ENCODE peak calls at places on chromosome 18, in four cellular contexts. D, I, J and T are unnamed samples.
A peak's percentile ranks its signal among the peaks of the same experiment; 100 is the strongest.

GRCh38 chr18:13548944-13549878 is 177.1 kb downstream of the FAM210A start:
- DNase-seq in D (no peak), I (no peak), J (no peak), T (no peak)

GRCh38 chr18:57542126-57542525 is 44.4 kb downstream of the FECH start:
- DNase-seq in D (no peak), I (no peak), J (peak; percentile 86), T (peak; percentile 63)

GRCh38 chr18:43572165-43572564 is 294.9 kb upstream of the SYT4 start:
- DNase-seq in D (no peak), I (no peak), J (no peak), T (no peak)

GRCh38 chr18:59660976-59661743 is 36.1 kb downstream of the CCBE1 start:
- DNase-seq in D (no peak), I (no peak), J (peak; percentile 69), T (peak; percentile 72)

GRCh38 chr18:72700961-72701710 is 157.0 kb upstream of the CBLN2 start:
- DNase-seq in D (no peak), I (no peak), J (peak; percentile 14), T (no peak)

GRCh38 chr18:6546229-6546628 is 131.5 kb upstream of the L3MBTL4 start:
- DNase-seq in D (no peak), I (no peak), J (no peak), T (no peak)

GRCh38 chr18:44514106-44514505 is 166.6 kb upstream of the SETBP1 start:
- DNase-seq in D (no peak), I (no peak), J (no peak), T (no peak)

GRCh38 chr18:48996041-48996440 is 45.3 kb upstream of the SMAD7 start:
- DNase-seq in D (no peak), I (no peak), J (no peak), T (no peak)

GRCh38 chr18:77132369-77133050 is at the start of gene MBP:
- DNase-seq in D (peak; percentile 85), I (peak; percentile 71), J (no peak), T (no peak)

GRCh38 chr18:61748024-61748423 is 144.8 kb downstream of the RNF152 start:
- DNase-seq in D (no peak), I (no peak), J (no peak), T (no peak)